ENCODE peak calls at places on chromosomes 16 and 17, in five cellular contexts. A is upper lobe of left lung, G is upper lobe of right lung, M is endothelial cell of umbilical vein, J is AG04450. C is an unnamed sample.
A peak's percentile ranks its signal among the peaks of the same experiment; 100 is the strongest.

GRCh38 chr17:9232591-9233270 is 211.4 kb downstream of the NTN1 start:
- DNase-seq in M (no peak), G (no peak), A (peak; percentile 77), J (no peak), C (no peak)

GRCh38 chr16:75620326-75621169 is 2.5 kb downstream of the ADAT1 start:
- DNase-seq in G (no peak), M (no peak), A (no peak), J (no peak), C (no peak)

GRCh38 chr16:20868890-20869289 is 31.3 kb downstream of the DCUN1D3 start:
- DNase-seq in M (peak; percentile 74), A (peak; percentile 90), G (peak; percentile 88), J (no peak), C (no peak)

GRCh38 chr16:89798832-89799370 is 17.5 kb downstream of the FANCA start:
- DNase-seq in J (no peak), G (no peak), M (peak; percentile 24), A (no peak), C (no peak)

GRCh38 chr16:58022601-58023371 is 2.8 kb upstream of the MMP15 start:
- DNase-seq in J (no peak), A (peak; percentile 83), M (peak; percentile 67), G (peak; percentile 92), C (peak; percentile 29)

GRCh38 chr16:30023586-30023985 is 588 bp downstream of the C16orf92 start:
- DNase-seq in A (no peak), G (no peak), J (no peak), M (no peak), C (no peak)

GRCh38 chr17:40936437-40936971 is 942 bp downstream of the KRT23 start:
- DNase-seq in G (no peak), M (no peak), J (no peak), A (peak; percentile 54), C (no peak)

GRCh38 chr17:49898547-49899490 is 51.0 kb upstream of the TAC4 start:
- DNase-seq in G (no peak), A (no peak), M (peak; percentile 9), J (no peak), C (no peak)

GRCh38 chr17:78273813-78274212 is 42.4 kb downstream of the TMEM235 start:
- DNase-seq in J (no peak), G (no peak), A (no peak), M (no peak), C (no peak)

GRCh38 chr17:45739786-45740185 is 44.3 kb upstream of the CRHR1 start:
- DNase-seq in A (no peak), G (peak; percentile 85), J (no peak), M (no peak), C (no peak)

GRCh38 chr17:35245196-35245486 is 2.3 kb downstream of the SLFN5 start:
- DNase-seq in M (peak; percentile 77), A (no peak), J (peak; percentile 83), G (no peak), C (peak; percentile 91)

GRCh38 chr16:58459344-58460218 is 40.4 kb upstream of the NDRG4 start:
- DNase-seq in J (no peak), M (peak; percentile 87), A (no peak), G (no peak), C (peak; percentile 56)

GRCh38 chr16:15601212-15601879 is 41.6 kb downstream of the MARF1 start:
- DNase-seq in M (no peak), G (no peak), A (peak; percentile 48), J (no peak), C (no peak)

GRCh38 chr17:18004345-18004744 is 31.7 kb downstream of the DRC3 start:
- DNase-seq in J (no peak), G (no peak), M (no peak), A (no peak), C (no peak)

GRCh38 chr16:83470406-83470805 is 337.4 kb upstream of the HSBP1 start:
- DNase-seq in J (no peak), M (no peak), G (no peak), A (no peak), C (peak; percentile 62)

GRCh38 chr16:85185281-85185680 is 73.0 kb upstream of the CIBAR2 start:
- DNase-seq in A (no peak), M (no peak), J (no peak), G (no peak), C (no peak)

GRCh38 chr16:87099001-87099740 is 218.0 kb downstream of the C16orf95 start:
- DNase-seq in J (no peak), G (no peak), A (no peak), M (no peak), C (no peak)

GRCh38 chr16:71341881-71342280 is 16.6 kb upstream of the CALB2 start:
- DNase-seq in G (no peak), A (no peak), J (no peak), M (no peak), C (no peak)

GRCh38 chr17:73838815-73839214 is 194.6 kb upstream of the SDK2 start:
- DNase-seq in G (no peak), A (no peak), J (no peak), M (no peak), C (no peak)

GRCh38 chr16:87212026-87212425 is 105.2 kb downstream of the C16orf95 start:
- DNase-seq in A (no peak), G (no peak), J (no peak), M (no peak), C (peak; percentile 54)

GRCh38 chr17:13162361-13162760 is 144.5 kb upstream of the ELAC2 start:
- DNase-seq in M (no peak), A (no peak), J (no peak), G (no peak), C (no peak)

GRCh38 chr16:83717308-83717707 is 90.5 kb upstream of the HSBP1 start:
- DNase-seq in J (no peak), A (no peak), M (no peak), G (no peak), C (no peak)

GRCh38 chr16:85204242-85205010 is 92.2 kb upstream of the CIBAR2 start:
- DNase-seq in M (peak; percentile 76), J (peak; percentile 79), A (no peak), G (no peak), C (peak; percentile 59)

DNA sequence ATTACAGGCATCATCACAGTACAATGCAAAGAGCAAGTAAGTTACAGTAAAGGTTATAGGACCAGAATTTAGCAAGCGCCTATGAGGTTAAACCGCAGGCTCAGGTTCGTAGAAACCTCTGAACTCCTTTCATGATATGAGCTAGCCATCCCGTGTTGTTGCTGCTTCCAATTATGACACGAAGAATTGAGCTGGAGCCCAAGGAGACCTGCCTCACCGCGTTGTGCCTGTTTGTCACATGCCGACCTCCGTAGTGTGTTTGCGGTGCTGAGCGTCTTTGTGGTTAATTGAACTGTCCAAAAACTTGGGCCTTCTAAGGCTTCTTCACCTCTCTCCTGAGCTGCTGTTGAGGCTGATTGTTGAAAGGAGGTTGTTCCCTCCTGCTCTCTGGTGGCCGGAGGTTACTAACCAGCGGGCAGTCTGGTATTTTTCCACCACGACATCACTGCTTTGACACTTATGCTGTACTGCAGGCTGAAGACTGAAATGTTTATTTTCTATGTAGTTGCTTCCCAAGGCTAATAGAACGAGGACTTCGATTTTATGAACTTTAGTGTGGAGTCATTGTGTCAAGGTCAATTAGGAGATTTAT is 67.5 kb downstream of the SEC14L1 start:
- DNase-seq in G (no peak), J (peak; percentile 10), A (no peak), M (peak; percentile 78), C (peak; percentile 41)
- H3K27ac ChIP-seq in G (peak overlapping the region; percentile 37), J (no peak overlapping the region), A (peak overlapping the region; percentile 77), M (peak overlapping the region; percentile 91), C (no peak overlapping the region)

GRCh38 chr16:4525634-4526277 is 12.8 kb downstream of the CDIP1 start:
- DNase-seq in J (no peak), A (no peak), G (no peak), M (no peak), C (no peak)

GRCh38 chr16:4521971-4522623 is 16.5 kb downstream of the CDIP1 start:
- DNase-seq in G (no peak), M (no peak), J (no peak), A (no peak), C (no peak)

GRCh38 chr16:4525069-4525468 is 13.5 kb downstream of the CDIP1 start:
- DNase-seq in M (no peak), G (no peak), A (no peak), J (no peak), C (no peak)

GRCh38 chr16:4523686-4524085 is 14.9 kb downstream of the CDIP1 start:
- DNase-seq in M (no peak), G (no peak), A (no peak), J (no peak), C (no peak)

DNA sequence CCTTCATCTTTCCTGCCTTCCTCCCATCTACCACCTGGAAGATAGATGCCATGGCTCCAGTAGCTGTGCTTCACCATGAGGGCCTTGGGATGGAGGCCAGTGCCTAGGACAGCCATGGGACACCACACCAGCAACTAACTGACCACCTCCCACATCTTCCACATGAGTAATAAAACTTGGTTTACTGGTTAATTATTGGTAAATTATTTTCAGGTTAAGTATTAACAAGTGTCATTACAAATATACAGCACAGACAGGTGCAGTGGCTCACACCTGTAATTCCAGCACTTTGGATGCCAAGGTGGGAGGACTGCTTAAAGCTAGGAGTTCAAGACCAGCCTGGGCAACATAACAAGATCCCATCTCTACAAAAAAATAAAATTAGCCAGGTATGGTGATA is 14.0 kb downstream of the CDIP1 start:
- DNase-seq in G (no peak), A (no peak), M (no peak), J (no peak), C (no peak)
- TF ChIP-seq CTCF in G (no peak), A (no peak), M (no peak), J (no peak), C (no peak)

GRCh38 chr16:68744744-68745280 is 7.7 kb downstream of the CDH1 start:
- DNase-seq in M (no peak), A (no peak), J (no peak), G (peak; percentile 74), C (peak; percentile 6)

GRCh38 chr16:68746951-68747350 is 9.9 kb downstream of the CDH1 start:
- DNase-seq in G (no peak), M (no peak), J (no peak), A (no peak), C (no peak)

GRCh38 chr16:68739964-68740627 is 3.0 kb downstream of the CDH1 start:
- DNase-seq in M (no peak), A (no peak), J (no peak), G (no peak), C (no peak)

GRCh38 chr16:68740628-68741346 is 3.7 kb downstream of the CDH1 start:
- DNase-seq in A (no peak), J (no peak), G (no peak), M (no peak), C (no peak)

GRCh38 chr16:68743664-68744063 is 6.6 kb downstream of the CDH1 start:
- DNase-seq in M (no peak), A (no peak), G (no peak), J (no peak), C (no peak)
- H3K4me3 ChIP-seq in M (no peak overlapping the region), A (no peak overlapping the region), G (no peak overlapping the region), J (no peak overlapping the region), C (no peak overlapping the region)

GRCh38 chr17:76444518-76445311 is 8.2 kb downstream of the UBE2O start:
- DNase-seq in M (no peak), J (no peak), A (no peak), G (no peak), C (peak; percentile 40)
- H3K27ac ChIP-seq in M (no peak overlapping the region), J (peak overlapping the region; percentile 42), A (no peak overlapping the region), G (no peak overlapping the region), C (peak overlapping the region; percentile 65)